ENCODE peak calls at places on chromosomes 11 and 22, in seven cellular contexts. M, V, A, D, L, N and T are unnamed samples.

GRCh38 chr11:64384981-64385952 is 26.3 kb downstream of the RPS6KA4 start:
- DNase-seq in A (no peak), L (no peak), N (no peak), D (no peak), V (no peak), M (no peak), T (peak)

GRCh38 chr11:105738972-105739574 is 129.2 kb downstream of the GRIA4 start:
- DNase-seq in D (no peak), L (no peak), M (no peak), V (peak), A (no peak), N (no peak), T (no peak)

GRCh38 chr11:64284048-64284961 is at the start of gene BAD:
- DNase-seq in V (peak), L (peak), D (peak), A (peak), N (peak), M (peak), T (peak)

GRCh38 chr11:118846181-118846946 is 37.3 kb upstream of the CXCR5 start:
- DNase-seq in L (no peak), A (no peak), D (no peak), V (no peak), M (no peak), N (no peak), T (peak)

GRCh38 chr11:43738600-43739409 is 58.3 kb downstream of the HSD17B12 start:
- DNase-seq in V (no peak), M (no peak), D (peak), N (peak), L (no peak), A (no peak), T (no peak)

GRCh38 chr11:12421386-12421785 is 44.0 kb downstream of the PARVA start:
- DNase-seq in D (no peak), A (no peak), V (no peak), M (no peak), N (no peak), L (no peak), T (peak)

GRCh38 chr22:17483670-17484372 is 79.5 kb upstream of the SLC25A18 start:
- DNase-seq in L (no peak), A (no peak), N (peak), V (no peak), M (no peak), D (no peak), T (peak)

GRCh38 chr11:35166369-35167360 is 27.7 kb downstream of the CD44 start:
- DNase-seq in D (no peak), A (no peak), V (no peak), L (peak), N (no peak), M (no peak), T (no peak)

GRCh38 chr22:46619240-46619829 is 851 bp upstream of the GRAMD4 start:
- DNase-seq in N (no peak), L (no peak), V (peak), A (no peak), M (no peak), D (no peak), T (no peak)

GRCh38 chr22:48663297-48663696 is 1164.4 kb downstream of the BRD1 start:
- DNase-seq in M (no peak), L (no peak), V (no peak), A (no peak), D (no peak), N (peak), T (peak)

GRCh38 chr11:44427432-44427831 is 117.5 kb upstream of the ALX4 start:
- DNase-seq in A (peak), M (no peak), N (peak), D (no peak), V (no peak), L (peak), T (peak)

GRCh38 chr11:118167906-118168305 is 8.5 kb downstream of the SCN2B start:
- DNase-seq in A (no peak), D (no peak), M (no peak), L (no peak), N (no peak), V (no peak), T (no peak)

GRCh38 chr11:120441592-120441991 is 70.0 kb upstream of the GRIK4 start:
- DNase-seq in M (no peak), A (no peak), L (no peak), N (no peak), D (no peak), V (no peak), T (no peak)

GRCh38 chr11:126479178-126479930 is 123.9 kb downstream of the ST3GAL4 start:
- DNase-seq in V (no peak), M (no peak), L (no peak), D (no peak), A (no peak), N (no peak), T (no peak)

GRCh38 chr11:44611687-44612437 is 46.4 kb downstream of the CD82 start:
- DNase-seq in D (no peak), A (peak), L (peak), V (no peak), M (peak), N (peak), T (no peak)

GRCh38 chr11:132941024-132941646 is 591.2 kb downstream of the OPCML start:
- DNase-seq in L (peak), A (no peak), M (no peak), V (peak), N (peak), D (peak), T (no peak)

GRCh38 chr11:61106296-61106695 is 4.0 kb downstream of the CD5 start:
- DNase-seq in V (no peak), A (no peak), L (no peak), N (no peak), D (no peak), M (no peak), T (no peak)

GRCh38 chr11:91220476-91221202 is 997.8 kb upstream of the CHORDC1 start:
- DNase-seq in A (no peak), N (no peak), M (no peak), L (no peak), D (no peak), V (no peak), T (no peak)

GRCh38 chr22:30838111-30838510 is 130.5 kb downstream of the MORC2 start:
- DNase-seq in A (no peak), D (no peak), M (no peak), L (no peak), N (no peak), V (no peak), T (no peak)

GRCh38 chr11:2178906-2179494 is 7.4 kb upstream of the TH start:
- DNase-seq in M (no peak), L (no peak), V (peak), N (no peak), A (no peak), D (no peak), T (no peak)

GRCh38 chr11:133157180-133157579 is 375.1 kb downstream of the OPCML start:
- DNase-seq in V (no peak), L (no peak), D (no peak), N (no peak), M (no peak), A (no peak), T (peak)